ENCODE peak calls at places on chromosomes 4 and X, in nine cellular contexts. J is transverse colon, S is HCT116, I is stomach, O is sigmoid colon, Z is GM12892, H is SK-N-SH, T is HL-60, X is HepG2. C is an unnamed sample.

GRCh38 chrX:46710425-46710824 is 48.5 kb downstream of the SLC9A7 start:
- DNase-seq in O (no peak), Z (no peak), J (no peak), H (no peak), S (no peak), I (no peak), T (no peak), X (peak), C (no peak)

GRCh38 chr4:30262379-30262778 is 457.8 kb upstream of the PCDH7 start:
- DNase-seq in I (no peak), T (no peak), J (no peak), O (no peak), H (no peak), S (no peak), Z (no peak), X (no peak), C (no peak)

GRCh38 chr4:183797445-183798248 is 107.5 kb upstream of the STOX2 start:
- DNase-seq in I (peak), J (peak), S (no peak), T (peak), O (no peak), H (peak), X (no peak), Z (no peak), C (no peak)

GRCh38 chr4:147901886-147902285 is 170.0 kb downstream of the ARHGAP10 start:
- DNase-seq in X (no peak), J (no peak), I (no peak), H (no peak), Z (no peak), T (no peak), O (no peak), S (no peak), C (no peak)

GRCh38 chrX:17038681-17039161 is 92.3 kb downstream of the REPS2 start:
- DNase-seq in T (no peak), J (peak), Z (no peak), X (no peak), S (no peak), O (peak), H (peak), I (no peak), C (no peak)

GRCh38 chr4:38128478-38129451 is 168.6 kb downstream of the PTTG2 start:
- DNase-seq in Z (no peak), T (no peak), J (peak), I (no peak), X (peak), H (no peak), S (peak), O (no peak), C (no peak)

GRCh38 chr4:139229534-139230039 is 50.4 kb downstream of the MGARP start:
- DNase-seq in O (no peak), X (peak), H (peak), S (peak), T (no peak), Z (no peak), I (no peak), J (no peak), C (no peak)

GRCh38 chr4:143339497-143339896 is 2.8 kb downstream of the GAB1 start:
- DNase-seq in S (no peak), J (no peak), Z (no peak), H (no peak), O (no peak), I (no peak), T (no peak), X (no peak), C (no peak)

GRCh38 chr4:76250962-76251361 is 559 bp upstream of the FAM47E start:
- DNase-seq in S (no peak), J (no peak), Z (no peak), H (peak), I (no peak), X (no peak), T (no peak), O (no peak), C (no peak)

GRCh38 chr4:25949166-25949748 is 35.2 kb downstream of the SMIM20 start:
- DNase-seq in Z (no peak), S (no peak), O (no peak), I (no peak), T (no peak), J (no peak), H (no peak), X (peak), C (no peak)

DNA sequence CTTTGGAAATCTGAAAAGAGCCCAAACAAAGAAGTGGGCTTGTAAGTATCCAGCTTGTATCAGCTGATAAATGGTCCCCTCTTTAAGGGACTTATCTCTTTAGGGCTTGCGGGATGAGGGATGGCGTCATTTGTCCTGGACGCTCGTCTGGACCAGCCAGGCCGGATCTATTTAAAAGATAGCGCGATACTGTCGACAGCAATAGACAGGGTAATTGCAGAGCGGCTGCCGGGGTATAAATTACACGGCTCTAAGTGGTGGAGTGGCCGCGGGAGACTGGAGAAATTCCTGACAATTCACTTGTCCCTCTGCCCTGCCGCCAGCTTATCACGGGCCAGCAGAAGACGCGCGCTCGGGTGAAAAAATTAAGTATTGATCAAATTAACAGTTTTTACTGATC is 90.7 kb downstream of the FAM53A start:
- DNase-seq in Z (no peak), H (peak), T (no peak), J (no peak), S (no peak), O (peak), X (no peak), I (no peak), C (peak)
- TF ChIP-seq POLR2AphosphoS5 in Z (no peak), H (no peak), T (no peak), J (no peak), S (no peak), O (no peak), X (no peak), I (no peak), C (no peak)

DNA sequence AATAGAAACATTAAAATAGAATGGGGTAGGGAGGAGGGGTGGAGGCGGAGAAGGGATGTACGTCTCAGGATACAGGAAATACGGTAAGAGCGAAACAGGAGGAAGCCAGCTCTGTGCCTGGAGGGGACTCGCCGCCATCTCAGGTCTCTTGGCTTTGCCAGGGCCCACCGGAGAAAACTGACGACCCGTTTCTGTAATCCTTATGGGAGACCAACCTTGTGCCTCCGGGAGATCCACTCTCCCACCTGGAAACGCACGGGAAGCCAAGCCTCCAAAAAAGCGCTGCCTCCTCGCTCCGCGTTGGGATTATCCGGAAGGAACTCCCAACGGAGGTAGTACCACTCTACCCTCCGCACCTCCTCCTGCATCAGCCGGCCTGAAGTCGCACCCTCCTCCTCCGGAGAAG is at the start of gene NBDY:
- DNase-seq in I (peak), T (no peak), O (no peak), Z (no peak), X (no peak), S (no peak), H (peak), J (peak), C (no peak)
- TF ChIP-seq POLR2AphosphoS5 in I (no peak), T (no peak), O (peak), Z (no peak), X (no peak), S (peak), H (peak), J (no peak), C (no peak)

GRCh38 chr4:44016582-44017421 is 431.8 kb downstream of the KCTD8 start:
- DNase-seq in Z (no peak), I (no peak), X (peak), S (no peak), J (no peak), O (no peak), H (no peak), T (no peak), C (no peak)
- TF ChIP-seq POLR2AphosphoS5 in Z (no peak), I (no peak), X (no peak), S (no peak), J (no peak), O (no peak), H (no peak), T (no peak), C (no peak)

GRCh38 chr4:156949373-156949814 is 22.2 kb downstream of the PDGFC start:
- DNase-seq in T (no peak), Z (no peak), S (no peak), O (no peak), I (no peak), X (peak), H (no peak), J (no peak), C (no peak)

GRCh38 chr4:156948738-156949137 is 22.9 kb downstream of the PDGFC start:
- DNase-seq in I (no peak), S (no peak), X (no peak), Z (no peak), T (no peak), O (no peak), J (no peak), H (no peak), C (no peak)

GRCh38 chr4:156948133-156948532 is 23.5 kb downstream of the PDGFC start:
- DNase-seq in J (no peak), T (no peak), O (no peak), S (no peak), X (no peak), I (no peak), H (no peak), Z (no peak), C (no peak)

GRCh38 chr4:156945532-156945931 is 26.1 kb downstream of the PDGFC start:
- DNase-seq in X (no peak), I (no peak), S (no peak), J (no peak), Z (no peak), H (no peak), O (no peak), T (no peak), C (no peak)

GRCh38 chr4:156946508-156947197 is 24.9 kb downstream of the PDGFC start:
- DNase-seq in S (peak), J (no peak), H (no peak), O (peak), T (no peak), X (no peak), I (no peak), Z (no peak), C (no peak)
- TF ChIP-seq POLR2AphosphoS5 in S (peak), J (peak), H (peak), O (peak), T (no peak), X (no peak), I (no peak), Z (no peak), C (no peak)